ENCODE peak calls at places on chromosome 17, in four cellular contexts. One of them, this sample, is unnamed.
A peak's percentile ranks its signal among the peaks of the same experiment; 100 is the strongest.

GRCh38 chr17:62049299-62049698 is 15.8 kb downstream of the MED13 start:
- DNase-seq in stimulated activated CD4-positive, alpha-beta T cell treated with anti-CD3 and anti-CD28 coated beads, TNF-alpha, amount 100 ng/mL, for 48 hours: no peak
- DNase-seq in activated gamma-delta T cell treated with anti-CD3 and anti-CD28 coated beads, Interleukin-2, amount 50 U/mL, for 16 hours: no peak
- DNase-seq in cardiac muscle cell: no peak
- DNase-seq in this sample: no peak

GRCh38 chr17:60106377-60107059 is 27.8 kb upstream of the HEATR6 start:
- DNase-seq in stimulated activated CD4-positive, alpha-beta T cell treated with anti-CD3 and anti-CD28 coated beads, TNF-alpha, amount 100 ng/mL, for 48 hours: no peak
- DNase-seq in cardiac muscle cell: peak; percentile 61
- DNase-seq in activated gamma-delta T cell treated with anti-CD3 and anti-CD28 coated beads, Interleukin-2, amount 50 U/mL, for 16 hours: no peak
- DNase-seq in this sample: no peak

GRCh38 chr17:78960945-78961344 is 18.8 kb downstream of the LGALS3BP start:
- DNase-seq in activated gamma-delta T cell treated with anti-CD3 and anti-CD28 coated beads, Interleukin-2, amount 50 U/mL, for 16 hours: no peak
- DNase-seq in cardiac muscle cell: peak; percentile 47
- DNase-seq in stimulated activated CD4-positive, alpha-beta T cell treated with anti-CD3 and anti-CD28 coated beads, TNF-alpha, amount 100 ng/mL, for 48 hours: no peak
- DNase-seq in this sample: no peak

GRCh38 chr17:28547623-28548416 is 4.6 kb downstream of the UNC119 start:
- DNase-seq in cardiac muscle cell: peak; percentile 81
- DNase-seq in stimulated activated CD4-positive, alpha-beta T cell treated with anti-CD3 and anti-CD28 coated beads, TNF-alpha, amount 100 ng/mL, for 48 hours: peak; percentile 65
- DNase-seq in activated gamma-delta T cell treated with anti-CD3 and anti-CD28 coated beads, Interleukin-2, amount 50 U/mL, for 16 hours: peak; percentile 31
- DNase-seq in this sample: no peak

GRCh38 chr17:40541060-40541872 is 24.0 kb downstream of the CCR7 start:
- DNase-seq in cardiac muscle cell: no peak
- DNase-seq in stimulated activated CD4-positive, alpha-beta T cell treated with anti-CD3 and anti-CD28 coated beads, TNF-alpha, amount 100 ng/mL, for 48 hours: no peak
- DNase-seq in activated gamma-delta T cell treated with anti-CD3 and anti-CD28 coated beads, Interleukin-2, amount 50 U/mL, for 16 hours: peak; percentile 75
- DNase-seq in this sample: no peak

GRCh38 chr17:81401727-81402529 is 6.7 kb downstream of the BAHCC1 start:
- DNase-seq in cardiac muscle cell: peak; percentile 65
- DNase-seq in activated gamma-delta T cell treated with anti-CD3 and anti-CD28 coated beads, Interleukin-2, amount 50 U/mL, for 16 hours: no peak
- DNase-seq in stimulated activated CD4-positive, alpha-beta T cell treated with anti-CD3 and anti-CD28 coated beads, TNF-alpha, amount 100 ng/mL, for 48 hours: no peak
- DNase-seq in this sample: peak; percentile 37

GRCh38 chr17:7932483-7932891 is 481 bp downstream of the CNTROB start:
- DNase-seq in stimulated activated CD4-positive, alpha-beta T cell treated with anti-CD3 and anti-CD28 coated beads, TNF-alpha, amount 100 ng/mL, for 48 hours: no peak
- DNase-seq in cardiac muscle cell: peak; percentile 32
- DNase-seq in activated gamma-delta T cell treated with anti-CD3 and anti-CD28 coated beads, Interleukin-2, amount 50 U/mL, for 16 hours: no peak
- DNase-seq in this sample: no peak

GRCh38 chr17:39239640-39240314 is 14.0 kb upstream of the STAC2 start:
- DNase-seq in cardiac muscle cell: no peak
- DNase-seq in stimulated activated CD4-positive, alpha-beta T cell treated with anti-CD3 and anti-CD28 coated beads, TNF-alpha, amount 100 ng/mL, for 48 hours: peak; percentile 67
- DNase-seq in activated gamma-delta T cell treated with anti-CD3 and anti-CD28 coated beads, Interleukin-2, amount 50 U/mL, for 16 hours: peak; percentile 50
- DNase-seq in this sample: no peak

GRCh38 chr17:19268611-19269010 is 31.4 kb downstream of the EPN2 start:
- DNase-seq in activated gamma-delta T cell treated with anti-CD3 and anti-CD28 coated beads, Interleukin-2, amount 50 U/mL, for 16 hours: no peak
- DNase-seq in stimulated activated CD4-positive, alpha-beta T cell treated with anti-CD3 and anti-CD28 coated beads, TNF-alpha, amount 100 ng/mL, for 48 hours: no peak
- DNase-seq in cardiac muscle cell: no peak
- DNase-seq in this sample: no peak

GRCh38 chr17:58326609-58327341 is 1.8 kb downstream of the TSPOAP1 start:
- DNase-seq in activated gamma-delta T cell treated with anti-CD3 and anti-CD28 coated beads, Interleukin-2, amount 50 U/mL, for 16 hours: no peak
- DNase-seq in cardiac muscle cell: no peak
- DNase-seq in stimulated activated CD4-positive, alpha-beta T cell treated with anti-CD3 and anti-CD28 coated beads, TNF-alpha, amount 100 ng/mL, for 48 hours: no peak
- DNase-seq in this sample: no peak

GRCh38 chr17:50047488-50048126 is 8.3 kb upstream of the ITGA3 start:
- DNase-seq in stimulated activated CD4-positive, alpha-beta T cell treated with anti-CD3 and anti-CD28 coated beads, TNF-alpha, amount 100 ng/mL, for 48 hours: no peak
- DNase-seq in cardiac muscle cell: peak; percentile 60
- DNase-seq in activated gamma-delta T cell treated with anti-CD3 and anti-CD28 coated beads, Interleukin-2, amount 50 U/mL, for 16 hours: no peak
- DNase-seq in this sample: no peak

GRCh38 chr17:65799454-65799853 is 238.0 kb upstream of the AXIN2 start:
- DNase-seq in cardiac muscle cell: no peak
- DNase-seq in stimulated activated CD4-positive, alpha-beta T cell treated with anti-CD3 and anti-CD28 coated beads, TNF-alpha, amount 100 ng/mL, for 48 hours: peak; percentile 9
- DNase-seq in activated gamma-delta T cell treated with anti-CD3 and anti-CD28 coated beads, Interleukin-2, amount 50 U/mL, for 16 hours: no peak
- DNase-seq in this sample: no peak

GRCh38 chr17:64441772-64442549 is 7.0 kb upstream of the MILR1 start:
- DNase-seq in activated gamma-delta T cell treated with anti-CD3 and anti-CD28 coated beads, Interleukin-2, amount 50 U/mL, for 16 hours: no peak
- DNase-seq in cardiac muscle cell: peak; percentile 89
- DNase-seq in stimulated activated CD4-positive, alpha-beta T cell treated with anti-CD3 and anti-CD28 coated beads, TNF-alpha, amount 100 ng/mL, for 48 hours: no peak
- DNase-seq in this sample: no peak

GRCh38 chr17:68591583-68591982 is 9.6 kb downstream of the FAM20A start:
- DNase-seq in cardiac muscle cell: no peak
- DNase-seq in activated gamma-delta T cell treated with anti-CD3 and anti-CD28 coated beads, Interleukin-2, amount 50 U/mL, for 16 hours: no peak
- DNase-seq in stimulated activated CD4-positive, alpha-beta T cell treated with anti-CD3 and anti-CD28 coated beads, TNF-alpha, amount 100 ng/mL, for 48 hours: no peak
- DNase-seq in this sample: no peak

GRCh38 chr17:35731239-35731931 is at the start of gene RASL10B:
- DNase-seq in cardiac muscle cell: peak; percentile 62
- DNase-seq in activated gamma-delta T cell treated with anti-CD3 and anti-CD28 coated beads, Interleukin-2, amount 50 U/mL, for 16 hours: peak; percentile 19
- DNase-seq in stimulated activated CD4-positive, alpha-beta T cell treated with anti-CD3 and anti-CD28 coated beads, TNF-alpha, amount 100 ng/mL, for 48 hours: no peak
- DNase-seq in this sample: peak; percentile 17

GRCh38 chr17:70886648-70887047 is 717.3 kb downstream of the KCNJ2 start:
- DNase-seq in activated gamma-delta T cell treated with anti-CD3 and anti-CD28 coated beads, Interleukin-2, amount 50 U/mL, for 16 hours: no peak
- DNase-seq in cardiac muscle cell: no peak
- DNase-seq in stimulated activated CD4-positive, alpha-beta T cell treated with anti-CD3 and anti-CD28 coated beads, TNF-alpha, amount 100 ng/mL, for 48 hours: no peak
- DNase-seq in this sample: no peak

GRCh38 chr17:39648876-39649430 is 12.0 kb downstream of the STARD3 start:
- DNase-seq in stimulated activated CD4-positive, alpha-beta T cell treated with anti-CD3 and anti-CD28 coated beads, TNF-alpha, amount 100 ng/mL, for 48 hours: no peak
- DNase-seq in activated gamma-delta T cell treated with anti-CD3 and anti-CD28 coated beads, Interleukin-2, amount 50 U/mL, for 16 hours: no peak
- DNase-seq in cardiac muscle cell: peak; percentile 69
- DNase-seq in this sample: no peak

GRCh38 chr17:17561408-17562144 is 29.9 kb downstream of the PEMT start:
- DNase-seq in activated gamma-delta T cell treated with anti-CD3 and anti-CD28 coated beads, Interleukin-2, amount 50 U/mL, for 16 hours: no peak
- DNase-seq in cardiac muscle cell: no peak
- DNase-seq in stimulated activated CD4-positive, alpha-beta T cell treated with anti-CD3 and anti-CD28 coated beads, TNF-alpha, amount 100 ng/mL, for 48 hours: no peak
- DNase-seq in this sample: no peak

GRCh38 chr17:77466140-77466539 is 325.4 kb downstream of the SEC14L1 start:
- DNase-seq in activated gamma-delta T cell treated with anti-CD3 and anti-CD28 coated beads, Interleukin-2, amount 50 U/mL, for 16 hours: no peak
- DNase-seq in cardiac muscle cell: no peak
- DNase-seq in stimulated activated CD4-positive, alpha-beta T cell treated with anti-CD3 and anti-CD28 coated beads, TNF-alpha, amount 100 ng/mL, for 48 hours: no peak
- DNase-seq in this sample: no peak

GRCh38 chr17:77127735-77128361 is 12.9 kb upstream of the SEC14L1 start:
- DNase-seq in activated gamma-delta T cell treated with anti-CD3 and anti-CD28 coated beads, Interleukin-2, amount 50 U/mL, for 16 hours: peak; percentile 65
- DNase-seq in cardiac muscle cell: peak; percentile 59
- DNase-seq in stimulated activated CD4-positive, alpha-beta T cell treated with anti-CD3 and anti-CD28 coated beads, TNF-alpha, amount 100 ng/mL, for 48 hours: peak; percentile 55
- DNase-seq in this sample: peak; percentile 55

GRCh38 chr17:14886200-14886739 is 378.9 kb downstream of the PMP22 start:
- DNase-seq in cardiac muscle cell: no peak
- DNase-seq in activated gamma-delta T cell treated with anti-CD3 and anti-CD28 coated beads, Interleukin-2, amount 50 U/mL, for 16 hours: no peak
- DNase-seq in stimulated activated CD4-positive, alpha-beta T cell treated with anti-CD3 and anti-CD28 coated beads, TNF-alpha, amount 100 ng/mL, for 48 hours: no peak
- DNase-seq in this sample: no peak

GRCh38 chr17:82710499-82711232 is 5.8 kb upstream of the FN3KRP start:
- DNase-seq in cardiac muscle cell: no peak
- DNase-seq in stimulated activated CD4-positive, alpha-beta T cell treated with anti-CD3 and anti-CD28 coated beads, TNF-alpha, amount 100 ng/mL, for 48 hours: no peak
- DNase-seq in activated gamma-delta T cell treated with anti-CD3 and anti-CD28 coated beads, Interleukin-2, amount 50 U/mL, for 16 hours: no peak
- DNase-seq in this sample: no peak

GRCh38 chr17:17593222-17593620 is 1.7 kb upstream of the PEMT start:
- DNase-seq in cardiac muscle cell: no peak
- DNase-seq in activated gamma-delta T cell treated with anti-CD3 and anti-CD28 coated beads, Interleukin-2, amount 50 U/mL, for 16 hours: no peak
- DNase-seq in stimulated activated CD4-positive, alpha-beta T cell treated with anti-CD3 and anti-CD28 coated beads, TNF-alpha, amount 100 ng/mL, for 48 hours: no peak
- DNase-seq in this sample: no peak

GRCh38 chr17:77228224-77229215 is 87.8 kb downstream of the SEC14L1 start:
- DNase-seq in cardiac muscle cell: no peak
- DNase-seq in stimulated activated CD4-positive, alpha-beta T cell treated with anti-CD3 and anti-CD28 coated beads, TNF-alpha, amount 100 ng/mL, for 48 hours: no peak
- DNase-seq in activated gamma-delta T cell treated with anti-CD3 and anti-CD28 coated beads, Interleukin-2, amount 50 U/mL, for 16 hours: no peak
- DNase-seq in this sample: no peak

GRCh38 chr17:75575728-75576127 is 11.9 kb upstream of the MYO15B start:
- DNase-seq in activated gamma-delta T cell treated with anti-CD3 and anti-CD28 coated beads, Interleukin-2, amount 50 U/mL, for 16 hours: no peak
- DNase-seq in cardiac muscle cell: no peak
- DNase-seq in stimulated activated CD4-positive, alpha-beta T cell treated with anti-CD3 and anti-CD28 coated beads, TNF-alpha, amount 100 ng/mL, for 48 hours: no peak
- DNase-seq in this sample: no peak

GRCh38 chr17:35519442-35519841 is 18.0 kb downstream of the SLFN12L start:
- DNase-seq in activated gamma-delta T cell treated with anti-CD3 and anti-CD28 coated beads, Interleukin-2, amount 50 U/mL, for 16 hours: no peak
- DNase-seq in cardiac muscle cell: no peak
- DNase-seq in stimulated activated CD4-positive, alpha-beta T cell treated with anti-CD3 and anti-CD28 coated beads, TNF-alpha, amount 100 ng/mL, for 48 hours: no peak
- DNase-seq in this sample: no peak

GRCh38 chr17:47883589-47884426 is 12.2 kb upstream of the SP2 start:
- DNase-seq in activated gamma-delta T cell treated with anti-CD3 and anti-CD28 coated beads, Interleukin-2, amount 50 U/mL, for 16 hours: no peak
- DNase-seq in stimulated activated CD4-positive, alpha-beta T cell treated with anti-CD3 and anti-CD28 coated beads, TNF-alpha, amount 100 ng/mL, for 48 hours: no peak
- DNase-seq in cardiac muscle cell: no peak
- DNase-seq in this sample: no peak

GRCh38 chr17:49809056-49809455 is 20.6 kb downstream of the KAT7 start:
- DNase-seq in activated gamma-delta T cell treated with anti-CD3 and anti-CD28 coated beads, Interleukin-2, amount 50 U/mL, for 16 hours: no peak
- DNase-seq in cardiac muscle cell: no peak
- DNase-seq in stimulated activated CD4-positive, alpha-beta T cell treated with anti-CD3 and anti-CD28 coated beads, TNF-alpha, amount 100 ng/mL, for 48 hours: no peak
- DNase-seq in this sample: no peak

GRCh38 chr17:72474740-72475477 is 354.1 kb downstream of the SOX9 start:
- DNase-seq in stimulated activated CD4-positive, alpha-beta T cell treated with anti-CD3 and anti-CD28 coated beads, TNF-alpha, amount 100 ng/mL, for 48 hours: no peak
- DNase-seq in activated gamma-delta T cell treated with anti-CD3 and anti-CD28 coated beads, Interleukin-2, amount 50 U/mL, for 16 hours: no peak
- DNase-seq in cardiac muscle cell: no peak
- DNase-seq in this sample: no peak

GRCh38 chr17:46876353-46876887 is 25.0 kb downstream of the WNT9B start:
- DNase-seq in stimulated activated CD4-positive, alpha-beta T cell treated with anti-CD3 and anti-CD28 coated beads, TNF-alpha, amount 100 ng/mL, for 48 hours: no peak
- DNase-seq in cardiac muscle cell: no peak
- DNase-seq in activated gamma-delta T cell treated with anti-CD3 and anti-CD28 coated beads, Interleukin-2, amount 50 U/mL, for 16 hours: no peak
- DNase-seq in this sample: no peak

GRCh38 chr17:47223460-47223859 is 14.3 kb downstream of the MYL4 start:
- DNase-seq in activated gamma-delta T cell treated with anti-CD3 and anti-CD28 coated beads, Interleukin-2, amount 50 U/mL, for 16 hours: no peak
- DNase-seq in cardiac muscle cell: no peak
- DNase-seq in stimulated activated CD4-positive, alpha-beta T cell treated with anti-CD3 and anti-CD28 coated beads, TNF-alpha, amount 100 ng/mL, for 48 hours: no peak
- DNase-seq in this sample: no peak

GRCh38 chr17:73901661-73902415 is 257.6 kb upstream of the SDK2 start:
- DNase-seq in stimulated activated CD4-positive, alpha-beta T cell treated with anti-CD3 and anti-CD28 coated beads, TNF-alpha, amount 100 ng/mL, for 48 hours: peak; percentile 28
- DNase-seq in activated gamma-delta T cell treated with anti-CD3 and anti-CD28 coated beads, Interleukin-2, amount 50 U/mL, for 16 hours: no peak
- DNase-seq in cardiac muscle cell: peak; percentile 6
- DNase-seq in this sample: no peak

GRCh38 chr17:41919840-41920579 is 1.3 kb upstream of the ACLY start:
- DNase-seq in cardiac muscle cell: peak; percentile 51
- DNase-seq in stimulated activated CD4-positive, alpha-beta T cell treated with anti-CD3 and anti-CD28 coated beads, TNF-alpha, amount 100 ng/mL, for 48 hours: no peak
- DNase-seq in activated gamma-delta T cell treated with anti-CD3 and anti-CD28 coated beads, Interleukin-2, amount 50 U/mL, for 16 hours: no peak
- DNase-seq in this sample: no peak

GRCh38 chr17:75270966-75271232 is at the start of gene MIF4GD:
- DNase-seq in stimulated activated CD4-positive, alpha-beta T cell treated with anti-CD3 and anti-CD28 coated beads, TNF-alpha, amount 100 ng/mL, for 48 hours: no peak
- DNase-seq in cardiac muscle cell: no peak
- DNase-seq in activated gamma-delta T cell treated with anti-CD3 and anti-CD28 coated beads, Interleukin-2, amount 50 U/mL, for 16 hours: no peak
- DNase-seq in this sample: no peak

GRCh38 chr17:34736611-34737010 is 157.2 kb downstream of the TMEM132E start:
- DNase-seq in cardiac muscle cell: no peak
- DNase-seq in activated gamma-delta T cell treated with anti-CD3 and anti-CD28 coated beads, Interleukin-2, amount 50 U/mL, for 16 hours: no peak
- DNase-seq in stimulated activated CD4-positive, alpha-beta T cell treated with anti-CD3 and anti-CD28 coated beads, TNF-alpha, amount 100 ng/mL, for 48 hours: no peak
- DNase-seq in this sample: no peak

GRCh38 chr17:57523926-57524634 is 221.0 kb downstream of the CCDC182 start:
- DNase-seq in cardiac muscle cell: no peak
- DNase-seq in stimulated activated CD4-positive, alpha-beta T cell treated with anti-CD3 and anti-CD28 coated beads, TNF-alpha, amount 100 ng/mL, for 48 hours: no peak
- DNase-seq in activated gamma-delta T cell treated with anti-CD3 and anti-CD28 coated beads, Interleukin-2, amount 50 U/mL, for 16 hours: no peak
- DNase-seq in this sample: no peak

GRCh38 chr17:77178586-77178985 is 37.8 kb downstream of the SEC14L1 start:
- DNase-seq in activated gamma-delta T cell treated with anti-CD3 and anti-CD28 coated beads, Interleukin-2, amount 50 U/mL, for 16 hours: no peak
- DNase-seq in stimulated activated CD4-positive, alpha-beta T cell treated with anti-CD3 and anti-CD28 coated beads, TNF-alpha, amount 100 ng/mL, for 48 hours: no peak
- DNase-seq in cardiac muscle cell: no peak
- DNase-seq in this sample: peak; percentile 22

GRCh38 chr17:31623990-31624389 is 232.5 kb downstream of the RAB11FIP4 start:
- DNase-seq in activated gamma-delta T cell treated with anti-CD3 and anti-CD28 coated beads, Interleukin-2, amount 50 U/mL, for 16 hours: no peak
- DNase-seq in stimulated activated CD4-positive, alpha-beta T cell treated with anti-CD3 and anti-CD28 coated beads, TNF-alpha, amount 100 ng/mL, for 48 hours: no peak
- DNase-seq in cardiac muscle cell: no peak
- DNase-seq in this sample: no peak

This sample was measured in C1 segment of cervical spinal cord.